ENCODE peak calls at places on chromosomes 3 and 15, in six cellular contexts. C is choroid plexus epithelial cell, D is right atrium auricular region, M is cardiac fibroblast, F is neural progenitor cell, I is suprapubic skin. Z is an unnamed sample.

GRCh38 chr3:48563382-48563918 is at the start of gene UCN2:
- DNase-seq in C (peak; percentile 87), D (no peak), M (peak; percentile 49), F (no peak), I (no peak), Z (no peak)

GRCh38 chr3:117600666-117601065 is 891.1 kb downstream of the TUSC7 start:
- DNase-seq in C (no peak), D (no peak), M (no peak), F (no peak), I (no peak), Z (no peak)

GRCh38 chr3:86180696-86181095 is 810.3 kb downstream of the VGLL3 start:
- DNase-seq in C (peak; percentile 8), D (no peak), M (no peak), F (peak; percentile 39), I (no peak), Z (no peak)

GRCh38 chr3:32437898-32438297 is 46.2 kb downstream of the CMTM7 start:
- DNase-seq in C (no peak), D (peak; percentile 54), M (no peak), F (no peak), I (no peak), Z (no peak)

GRCh38 chr15:73081321-73081958 is 29.2 kb downstream of the NEO1 start:
- DNase-seq in C (peak; percentile 83), D (no peak), M (peak; percentile 78), F (peak; percentile 58), I (no peak), Z (peak; percentile 49)

GRCh38 chr3:197268319-197268718 is 30.1 kb downstream of the DLG1 start:
- DNase-seq in C (no peak), D (no peak), M (no peak), F (no peak), I (no peak), Z (no peak)

GRCh38 chr15:63510548-63510940 is 6.2 kb downstream of the USP3 start:
- DNase-seq in C (no peak), D (no peak), M (no peak), F (no peak), I (no peak), Z (no peak)

GRCh38 chr15:57363661-57364060 is 12.6 kb upstream of the CGNL1 start:
- DNase-seq in C (no peak), D (no peak), M (no peak), F (no peak), I (no peak), Z (no peak)

GRCh38 chr3:131705558-131706051 is 202.8 kb upstream of the MRPL3 start:
- DNase-seq in C (peak; percentile 7), D (no peak), M (peak; percentile 69), F (peak; percentile 5), I (no peak), Z (no peak)

GRCh38 chr3:117408811-117409210 is 699.2 kb downstream of the TUSC7 start:
- DNase-seq in C (peak; percentile 15), D (no peak), M (peak; percentile 33), F (no peak), I (no peak), Z (no peak)

DNA sequence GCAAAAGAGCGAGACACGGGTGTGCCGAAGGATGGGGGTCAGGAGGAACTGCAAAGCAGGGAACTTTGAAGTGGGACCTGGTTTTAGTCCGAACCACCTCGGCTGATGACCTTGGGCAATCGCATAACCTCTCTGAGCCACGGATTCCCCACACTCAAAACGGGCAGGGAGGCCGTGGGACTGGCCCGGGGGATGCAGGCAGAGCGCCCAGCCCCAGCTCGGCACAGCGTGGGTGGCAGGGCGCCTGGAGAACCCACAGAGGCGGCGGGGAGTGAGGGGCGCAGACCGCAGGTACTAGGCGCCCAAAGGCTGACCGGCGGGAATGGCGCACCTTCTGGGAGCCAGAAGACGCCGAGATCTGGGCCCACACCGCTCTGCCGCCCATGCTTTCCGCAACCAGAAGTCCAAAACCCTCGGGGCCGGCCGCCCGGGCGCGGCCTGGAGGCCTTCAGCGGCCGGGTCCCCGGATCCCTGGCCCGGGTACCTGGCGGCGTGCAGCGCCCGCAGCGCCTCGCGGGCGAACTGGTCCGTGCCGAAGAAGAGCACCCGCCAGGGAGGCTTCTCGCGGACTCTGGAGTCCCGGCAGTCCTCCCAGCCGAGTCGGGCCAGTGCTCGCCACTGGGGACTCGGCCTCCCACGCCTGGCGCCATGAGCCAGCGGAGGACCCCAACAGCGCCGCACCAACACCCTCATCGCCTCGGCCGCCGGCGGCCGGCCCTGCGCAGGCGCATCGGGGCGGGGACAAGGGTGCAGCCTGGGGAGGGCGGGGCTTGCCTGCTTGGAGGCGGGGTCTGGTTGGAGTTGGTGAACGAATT is at the start of gene MTFMT:
- DNase-seq in C (peak; percentile 82), D (peak; percentile 89), M (peak; percentile 83), F (peak; percentile 93), I (peak; percentile 94), Z (peak; percentile 91)
- TF ChIP-seq CTCF in C (peak; percentile 2), D (no peak), M (no peak), F (no peak), I (no peak), Z (peak; percentile 11)

GRCh38 chr3:124097362-124098120 is 105.6 kb upstream of the ROPN1 start:
- DNase-seq in C (no peak), D (no peak), M (peak; percentile 17), F (no peak), I (no peak), Z (no peak)
- TF ChIP-seq CTCF in C (no peak), D (no peak), M (no peak), F (no peak), I (no peak), Z (no peak)

GRCh38 chr15:85947936-85948335 is 131.7 kb upstream of the AGBL1 start:
- DNase-seq in C (no peak), D (no peak), M (no peak), F (no peak), I (no peak), Z (no peak)

GRCh38 chr15:85955501-85956391 is 123.9 kb upstream of the AGBL1 start:
- DNase-seq in C (no peak), D (no peak), M (no peak), F (no peak), I (no peak), Z (no peak)

GRCh38 chr15:85946986-85947385 is 132.7 kb upstream of the AGBL1 start:
- DNase-seq in C (no peak), D (no peak), M (no peak), F (no peak), I (no peak), Z (no peak)

DNA sequence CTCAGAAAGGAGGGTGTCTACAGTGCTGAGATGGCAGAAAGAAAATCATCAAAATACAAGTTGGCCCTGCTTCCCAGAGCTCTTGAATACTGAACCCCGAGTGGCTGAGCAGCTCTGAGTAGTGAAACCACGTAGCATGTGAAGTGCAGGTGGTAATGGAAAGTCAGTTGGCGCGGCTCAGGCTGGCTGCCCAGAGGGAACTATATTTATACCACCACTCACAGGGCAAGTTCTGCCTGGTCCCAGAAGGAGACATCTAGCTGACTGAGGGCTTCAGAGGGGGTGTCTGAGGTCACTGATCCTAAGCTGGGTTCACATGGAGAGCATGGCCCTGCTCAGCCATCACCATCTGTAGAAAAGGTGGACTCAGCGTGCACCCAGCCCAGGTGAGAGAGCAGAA is 129.6 kb upstream of the AGBL1 start:
- DNase-seq in C (no peak), D (no peak), M (no peak), F (no peak), I (no peak), Z (no peak)
- TF ChIP-seq CTCF in C (no peak), D (no peak), M (no peak), F (no peak), I (no peak), Z (no peak)

GRCh38 chr3:58288011-58288728 is 17.9 kb upstream of the RPP14 start:
- DNase-seq in C (peak; percentile 20), D (no peak), M (no peak), F (no peak), I (no peak), Z (no peak)
- TF ChIP-seq CTCF in C (peak; percentile 36), D (no peak), M (peak; percentile 7), F (no peak), I (no peak), Z (no peak)

GRCh38 chr3:107734317-107734716 is 211.6 kb downstream of the BBX start:
- DNase-seq in C (no peak), D (no peak), M (no peak), F (no peak), I (no peak), Z (no peak)
- TF ChIP-seq CTCF in C (no peak), D (no peak), M (no peak), F (no peak), I (no peak), Z (no peak)

GRCh38 chr3:5800965-5801364 is 613.5 kb downstream of the EDEM1 start:
- DNase-seq in C (no peak), D (no peak), M (no peak), F (no peak), I (no peak), Z (no peak)

GRCh38 chr3:5811051-5811450 is 623.5 kb downstream of the EDEM1 start:
- DNase-seq in C (peak; percentile 1), D (no peak), M (no peak), F (no peak), I (no peak), Z (no peak)

GRCh38 chr3:5809811-5810210 is 622.3 kb downstream of the EDEM1 start:
- DNase-seq in C (no peak), D (no peak), M (no peak), F (no peak), I (no peak), Z (no peak)

DNA sequence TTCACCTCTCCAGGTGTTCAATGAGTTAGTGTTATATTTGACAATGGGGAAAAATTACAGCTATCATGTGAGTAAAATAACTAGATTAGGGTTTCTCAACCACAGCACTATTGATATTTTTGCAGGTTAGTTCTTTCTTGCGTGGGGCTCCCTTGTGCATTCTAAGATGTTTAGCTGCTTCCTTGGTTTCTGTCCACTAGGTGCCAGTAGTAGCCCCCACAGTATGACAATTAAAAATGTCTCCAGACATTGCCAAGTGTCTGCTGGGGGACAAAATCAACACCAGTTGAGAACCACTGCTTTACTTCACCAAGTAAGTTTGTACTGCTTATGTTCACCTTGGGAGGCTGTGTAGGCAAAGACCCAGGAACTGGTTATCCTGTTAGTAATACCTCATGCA is 618.7 kb downstream of the EDEM1 start:
- DNase-seq in C (no peak), D (no peak), M (no peak), F (peak; percentile 41), I (no peak), Z (peak; percentile 34)
- TF ChIP-seq CTCF in C (no peak), D (no peak), M (no peak), F (peak; percentile 65), I (no peak), Z (peak; percentile 68)

Z was measured in body of pancreas.